ENCODE peak calls at places on chromosomes 6 and 20, in five cellular contexts. D, U, Z, T and A are unnamed samples.

GRCh38 chr6:102417368-102417767 is 1023.9 kb downstream of the GRIK2 start:
- DNase-seq in Z (no peak), U (no peak), D (no peak), T (no peak), A (no peak)

GRCh38 chr6:157768304-157768703 is 54.7 kb upstream of the SNX9 start:
- DNase-seq in U (peak; percentile 48), T (no peak), D (no peak), Z (no peak), A (no peak)

GRCh38 chr6:119240257-119241123 is 109.1 kb downstream of the MAN1A1 start:
- DNase-seq in U (no peak), Z (no peak), T (no peak), D (no peak), A (peak; percentile 20)

GRCh38 chr6:42137192-42137753 is 5.1 kb downstream of the C6orf132 start:
- DNase-seq in D (no peak), T (no peak), U (no peak), Z (no peak), A (no peak)

GRCh38 chr6:92910636-92911035 is 508.7 kb downstream of the EPHA7 start:
- DNase-seq in U (no peak), Z (no peak), T (no peak), D (no peak), A (no peak)

GRCh38 chr6:90472716-90473115 is 114.2 kb downstream of the MAP3K7 start:
- DNase-seq in U (peak; percentile 37), T (no peak), D (no peak), Z (no peak), A (no peak)

GRCh38 chr20:48538856-48539255 is 288.9 kb downstream of the PREX1 start:
- DNase-seq in D (no peak), Z (no peak), U (no peak), T (no peak), A (peak; percentile 33)

GRCh38 chr6:168906251-168906845 is 347.3 kb downstream of the THBS2 start:
- DNase-seq in D (no peak), T (no peak), U (no peak), Z (no peak), A (no peak)

GRCh38 chr6:149132336-149132735 is 185.2 kb upstream of the TAB2 start:
- DNase-seq in T (no peak), Z (no peak), U (no peak), D (no peak), A (no peak)

GRCh38 chr6:109379706-109380105 is 2.6 kb downstream of the CD164 start:
- DNase-seq in D (no peak), Z (peak; percentile 61), T (no peak), U (no peak), A (no peak)

GRCh38 chr6:96675617-96676016 is 112.7 kb downstream of the FHL5 start:
- DNase-seq in Z (no peak), T (no peak), D (peak; percentile 0), U (no peak), A (no peak)

GRCh38 chr6:2853766-2854393 is 12.2 kb upstream of the SERPINB1 start:
- DNase-seq in Z (peak; percentile 87), D (peak; percentile 47), U (peak; percentile 63), T (no peak), A (peak; percentile 49)

GRCh38 chr20:15196580-15197255 is 859.3 kb upstream of the FLRT3 start:
- DNase-seq in D (no peak), T (no peak), U (no peak), Z (no peak), A (no peak)

GRCh38 chr6:4313044-4313686 is 177.8 kb upstream of the ECI2 start:
- DNase-seq in U (no peak), D (no peak), Z (peak; percentile 98), T (peak; percentile 36), A (peak; percentile 36)

GRCh38 chr20:2302369-2302768 is 6.6 kb downstream of the TGM3 start:
- DNase-seq in T (no peak), D (no peak), Z (no peak), U (no peak), A (peak; percentile 29)

GRCh38 chr20:25243416-25243979 is 4.4 kb upstream of the PYGB start:
- DNase-seq in U (no peak), D (no peak), Z (no peak), T (no peak), A (no peak)

GRCh38 chr6:158707826-158708225 is 58.0 kb downstream of the SYTL3 start:
- DNase-seq in T (no peak), Z (no peak), D (no peak), U (no peak), A (no peak)

GRCh38 chr6:129098061-129098553 is 215.2 kb downstream of the LAMA2 start:
- DNase-seq in T (no peak), U (no peak), D (peak; percentile 28), Z (no peak), A (no peak)

GRCh38 chr20:63246490-63247284 is 7.6 kb downstream of the NKAIN4 start:
- DNase-seq in D (no peak), U (no peak), T (no peak), Z (peak; percentile 28), A (peak; percentile 63)

GRCh38 chr6:54681987-54682386 is 164.6 kb upstream of the FAM83B start:
- DNase-seq in Z (peak; percentile 87), D (no peak), U (no peak), T (no peak), A (no peak)

GRCh38 chr20:53776858-53777257 is 183.2 kb upstream of the ZNF217 start:
- DNase-seq in T (no peak), U (no peak), Z (no peak), D (no peak), A (no peak)

GRCh38 chr6:16488813-16489212 is 250.4 kb downstream of the GMPR start:
- DNase-seq in U (no peak), T (no peak), D (no peak), Z (no peak), A (no peak)

GRCh38 chr6:158599635-158600034 is 39.7 kb downstream of the TMEM181 start:
- DNase-seq in U (no peak), T (no peak), D (no peak), Z (no peak), A (no peak)

GRCh38 chr6:118012944-118013343 is 105.9 kb downstream of the SLC35F1 start:
- DNase-seq in D (peak; percentile 55), U (no peak), Z (no peak), T (no peak), A (no peak)

GRCh38 chr20:14355791-14356190 is 18.4 kb upstream of the FLRT3 start:
- DNase-seq in T (no peak), Z (no peak), U (no peak), D (no peak), A (peak; percentile 29)